ENCODE peak calls at places on chromosomes 5 and 9, in five cellular contexts. N is HCT116, J is K562, B is stomach, K is HepG2. W is an unnamed sample.

GRCh38 chr5:159902444-159903121 is 13.7 kb upstream of the ADRA1B start:
- DNase-seq in N (peak), J (no peak), B (no peak), K (no peak), W (no peak)

GRCh38 chr5:113367586-113367985 is 67.2 kb downstream of the TSSK1B start:
- DNase-seq in N (no peak), J (no peak), B (no peak), K (no peak), W (no peak)

GRCh38 chr9:3032898-3033297 is 189.0 kb upstream of the PUM3 start:
- DNase-seq in N (no peak), J (no peak), B (no peak), K (no peak), W (no peak)

GRCh38 chr5:33725846-33726245 is 165.9 kb downstream of the ADAMTS12 start:
- DNase-seq in N (no peak), J (no peak), B (no peak), K (no peak), W (no peak)

GRCh38 chr9:100505564-100506159 is 32.7 kb downstream of the TMEFF1 start:
- DNase-seq in N (peak), J (peak), B (peak), K (peak), W (peak)

GRCh38 chr9:38622083-38622674 is 1.8 kb upstream of the ANKRD18A start:
- DNase-seq in N (no peak), J (no peak), B (no peak), K (peak), W (peak)

GRCh38 chr5:95826949-95827595 is 4.5 kb upstream of the GLRX start:
- DNase-seq in N (no peak), J (no peak), B (peak), K (peak), W (no peak)

GRCh38 chr9:100756217-100756616 is 178.3 kb downstream of the CAVIN4 start:
- DNase-seq in N (no peak), J (no peak), B (no peak), K (no peak), W (no peak)

GRCh38 chr9:124270504-124271335 is 13.0 kb downstream of the NEK6 start:
- DNase-seq in N (no peak), J (no peak), B (peak), K (no peak), W (no peak)

GRCh38 chr9:77648458-77649108 is 461 bp upstream of the GNA14 start:
- DNase-seq in N (no peak), J (no peak), B (peak), K (no peak), W (peak)

GRCh38 chr9:38359689-38360385 is 32.7 kb upstream of the ALDH1B1 start:
- DNase-seq in N (no peak), J (no peak), B (no peak), K (no peak), W (no peak)

GRCh38 chr9:133342083-133342406 is 5.9 kb downstream of the MED22 start:
- DNase-seq in N (no peak), J (no peak), B (no peak), K (no peak), W (no peak)

GRCh38 chr5:138305797-138306196 is 25.8 kb downstream of the CDC25C start:
- DNase-seq in N (no peak), J (no peak), B (peak), K (peak), W (peak)

GRCh38 chr5:134578578-134579283 is 53.3 kb downstream of the JADE2 start:
- DNase-seq in N (no peak), J (no peak), B (no peak), K (no peak), W (peak)

GRCh38 chr9:136543830-136544548 is 1.9 kb downstream of the NOTCH1 start:
- DNase-seq in N (no peak), J (no peak), B (no peak), K (peak), W (peak)

GRCh38 chr9:15333376-15333881 is 26.4 kb upstream of the TTC39B start:
- DNase-seq in N (no peak), J (no peak), B (no peak), K (peak), W (no peak)

GRCh38 chr5:114097570-114097969 is 264.3 kb upstream of the KCNN2 start:
- DNase-seq in N (no peak), J (no peak), B (no peak), K (no peak), W (no peak)

GRCh38 chr5:14574891-14575496 is 6.6 kb upstream of the OTULINL start:
- DNase-seq in N (no peak), J (no peak), B (peak), K (no peak), W (no peak)

GRCh38 chr9:114285166-114285867 is 37.6 kb upstream of the ORM1 start:
- DNase-seq in N (no peak), J (peak), B (no peak), K (no peak), W (peak)

GRCh38 chr9:134959971-134960310 is 42.2 kb upstream of the FCN1 start:
- DNase-seq in N (no peak), J (no peak), B (no peak), K (no peak), W (peak)

GRCh38 chr9:133454943-133455673 is 4.7 kb upstream of the CACFD1 start:
- DNase-seq in N (no peak), J (no peak), B (no peak), K (no peak), W (peak)

DNA sequence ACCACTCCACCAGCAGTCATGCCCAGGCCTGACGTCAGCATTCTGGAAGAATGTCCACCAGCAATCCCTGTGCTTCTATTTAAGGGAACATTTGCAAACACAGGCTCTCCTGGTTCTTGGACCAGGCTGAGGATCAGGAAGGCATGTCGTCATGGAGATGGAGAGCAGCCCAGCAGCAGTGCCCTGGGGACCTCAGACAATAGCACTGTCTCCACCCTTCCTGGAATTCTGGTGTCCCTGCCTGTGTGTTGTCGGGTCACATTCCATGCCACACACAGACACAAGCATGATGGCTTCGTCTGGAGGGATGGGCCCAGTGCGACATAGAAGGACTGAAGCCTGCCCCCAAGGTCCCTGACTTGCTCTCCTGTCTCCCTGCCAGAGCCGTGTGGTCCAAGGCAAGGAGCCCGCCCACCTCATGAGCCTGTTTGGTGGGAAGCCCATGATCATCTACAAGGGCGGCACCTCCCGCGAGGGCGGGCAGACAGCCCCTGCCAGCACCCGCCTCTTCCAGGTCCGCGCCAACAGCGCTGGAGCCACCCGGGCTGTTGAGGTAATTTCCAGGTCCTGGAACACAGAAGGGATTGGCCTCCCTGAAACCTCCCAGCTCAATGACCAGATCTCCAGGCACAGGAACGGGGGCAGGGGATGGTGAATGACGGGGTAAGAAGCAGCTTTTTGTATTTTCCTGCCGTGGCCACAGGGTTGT is 43.8 kb downstream of the STOM start:
- DNase-seq in N (no peak), J (no peak), B (peak), K (no peak), W (peak)
- TF ChIP-seq POLR2AphosphoS5 in N (no peak), J (no peak), B (peak), K (no peak), W (peak)

DNA sequence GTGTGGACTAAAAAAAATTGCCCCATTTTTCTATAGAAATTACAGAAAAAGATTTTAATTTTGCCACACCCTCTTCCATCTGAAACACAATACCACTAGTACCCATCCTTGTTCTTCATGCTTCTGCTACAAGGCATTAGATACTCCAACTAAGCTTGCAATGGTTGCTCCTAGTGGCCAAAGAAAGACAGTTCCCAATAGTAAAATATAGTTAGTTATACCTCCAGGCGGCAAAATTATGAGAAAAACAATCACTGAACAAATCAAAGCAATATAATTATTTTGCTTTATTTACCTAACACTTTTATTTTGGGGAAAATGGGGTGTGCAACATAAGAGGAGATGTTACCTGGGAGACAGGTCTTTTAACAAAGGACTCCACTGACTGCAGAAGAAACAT is 101.2 kb downstream of the RAPGEF6 start:
- DNase-seq in N (no peak), J (no peak), B (no peak), K (no peak), W (no peak)
- TF ChIP-seq CTCF in N (peak), J (no peak), B (no peak), K (no peak), W (no peak)

GRCh38 chr5:61162010-61162831 is at the start of gene SMIM15:
- DNase-seq in N (peak), J (peak), B (peak), K (peak), W (peak)
- TF ChIP-seq POLR2A in N (peak), J (peak), B (no peak), K (peak), W (peak)

DNA sequence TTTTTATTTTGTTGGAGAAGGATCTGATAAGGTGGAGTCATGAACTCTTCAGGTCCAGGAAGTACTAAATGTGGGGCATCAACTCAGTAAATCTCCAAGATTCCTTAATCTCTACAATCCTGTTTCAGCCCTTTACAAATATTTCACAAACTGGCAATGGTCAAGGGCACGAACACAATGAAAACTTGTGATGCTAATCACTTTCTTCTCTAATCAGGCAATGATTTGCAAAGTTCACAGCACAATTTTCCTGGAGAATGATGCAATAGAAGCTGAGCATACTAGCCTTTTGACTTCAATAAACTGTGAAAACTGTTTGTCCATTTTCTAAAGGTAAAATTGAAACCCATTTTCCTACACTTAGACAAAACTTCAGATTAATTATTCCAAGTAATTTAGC is 16.9 kb downstream of the GDF9 start:
- DNase-seq in N (no peak), J (no peak), B (no peak), K (peak), W (no peak)
- TF ChIP-seq POLR2AphosphoS5 in N (no peak), J (no peak), B (no peak), K (no peak), W (no peak)

DNA sequence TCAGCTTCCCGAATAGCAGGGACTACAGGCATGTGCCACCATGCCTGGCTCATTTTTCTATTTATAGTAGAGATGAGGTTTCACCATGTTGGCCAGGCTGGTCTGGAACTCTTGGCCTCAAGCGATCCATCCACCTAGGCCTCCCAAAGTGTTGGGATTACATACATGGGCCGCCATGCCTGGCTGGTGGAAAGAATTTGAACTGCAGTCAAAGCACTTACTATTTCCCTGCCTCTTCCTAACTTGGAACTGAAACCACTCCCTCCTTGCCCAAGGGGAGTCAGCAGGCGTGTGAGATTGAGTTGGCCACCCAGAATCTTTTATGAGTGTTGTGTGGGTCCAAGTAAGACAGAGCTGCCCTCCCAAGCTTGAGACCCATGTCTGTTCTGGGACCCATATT is 86.1 kb upstream of the PTPN3 start:
- DNase-seq in N (no peak), J (no peak), B (no peak), K (no peak), W (no peak)
- TF ChIP-seq CTCF in N (peak), J (no peak), B (no peak), K (no peak), W (no peak)

GRCh38 chr9:129383415-129384088 is 205.5 kb upstream of the IER5L start:
- DNase-seq in N (no peak), J (no peak), B (peak), K (no peak), W (peak)
- TF ChIP-seq POLR2A in N (no peak), J (no peak), B (no peak), K (no peak), W (peak)

DNA sequence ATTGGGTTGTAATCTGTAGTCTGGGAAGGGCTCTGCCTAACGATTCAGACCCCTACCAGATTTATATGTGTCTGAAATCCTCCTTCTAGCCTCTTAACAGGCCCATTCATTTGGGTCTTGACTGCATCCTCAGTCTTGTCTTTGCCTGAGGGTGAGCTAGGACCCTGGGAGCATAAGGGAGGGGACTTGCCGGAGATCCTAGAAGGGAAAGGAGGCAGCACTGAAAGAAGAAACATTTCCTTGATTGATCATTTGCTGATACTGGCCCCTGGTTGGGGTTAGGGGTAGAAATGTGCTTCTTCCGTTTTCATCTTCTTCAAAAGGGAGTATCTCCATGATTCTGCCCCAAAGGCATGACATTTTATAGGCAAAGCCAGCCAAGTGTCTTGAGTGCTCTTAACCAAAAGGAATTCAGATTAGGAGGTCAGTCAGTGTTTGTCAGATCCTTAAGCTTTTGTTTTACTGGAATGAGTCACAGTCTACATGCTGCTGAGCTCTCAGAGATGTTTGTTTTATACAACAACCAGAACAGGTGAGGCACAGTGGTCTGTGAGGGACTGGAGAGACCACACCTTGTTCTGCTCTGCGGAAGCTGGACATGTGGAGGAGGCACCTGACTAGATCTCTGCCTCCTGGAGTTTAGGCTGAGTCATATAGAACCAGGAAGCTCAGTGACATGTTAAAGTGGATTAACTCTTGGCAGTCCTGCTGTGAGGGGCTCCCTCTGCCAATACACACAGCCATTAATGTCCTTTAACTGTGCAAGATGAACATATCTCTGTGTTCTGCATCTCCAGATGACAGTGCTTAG is 37.7 kb downstream of the PCDHAC2 start:
- DNase-seq in N (peak), J (no peak), B (peak), K (no peak), W (no peak)
- TF ChIP-seq POLR2AphosphoS5 in N (peak), J (no peak), B (peak), K (no peak), W (no peak)

GRCh38 chr9:69975681-69976080 is 68.0 kb upstream of the MAMDC2 start:
- DNase-seq in N (no peak), J (no peak), B (no peak), K (no peak), W (no peak)

GRCh38 chr9:69976165-69976564 is 67.5 kb upstream of the MAMDC2 start:
- DNase-seq in N (peak), J (no peak), B (no peak), K (no peak), W (no peak)

GRCh38 chr9:69970001-69970531 is 73.6 kb upstream of the MAMDC2 start:
- DNase-seq in N (no peak), J (no peak), B (no peak), K (no peak), W (no peak)

DNA sequence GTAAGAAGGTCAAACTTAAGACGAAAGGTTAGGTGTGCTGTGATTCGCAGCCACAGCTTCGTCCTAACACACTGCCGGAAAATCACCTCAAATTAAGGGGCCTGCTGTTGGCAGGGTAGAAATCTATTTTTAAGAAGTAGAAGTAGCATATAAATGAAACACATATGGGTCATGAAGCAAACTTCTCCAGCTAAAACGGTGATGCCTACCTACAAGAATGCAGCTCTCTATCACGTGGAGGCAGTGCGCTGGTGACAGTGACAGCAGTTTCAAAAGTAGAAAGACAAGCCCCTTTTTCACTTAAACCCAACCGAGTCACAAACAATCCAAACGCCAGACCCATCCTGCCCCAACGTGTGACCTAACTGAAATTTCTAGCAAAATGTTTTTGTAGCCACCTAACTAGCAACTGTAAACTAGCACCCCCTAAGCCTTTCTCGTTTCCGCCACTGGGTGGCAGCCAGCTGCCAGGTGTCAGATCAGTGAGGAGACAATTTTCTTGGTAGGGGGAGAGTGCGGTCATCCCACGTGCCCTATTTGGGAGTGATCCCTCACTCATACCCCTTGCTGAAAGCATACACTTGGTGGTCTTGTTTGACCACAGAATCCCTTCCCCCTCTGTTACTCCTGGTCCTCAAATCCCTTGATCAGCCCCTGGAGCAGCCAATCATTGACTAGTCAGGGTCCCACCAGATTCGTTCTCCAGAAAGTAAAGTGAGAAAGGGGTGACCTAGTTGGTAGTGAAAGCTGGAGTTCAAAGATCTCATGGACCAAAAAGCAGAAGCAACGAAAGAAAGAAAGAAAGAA is 71.8 kb upstream of the MAMDC2 start:
- DNase-seq in N (peak), J (peak), B (peak), K (peak), W (peak)
- TF ChIP-seq CTCF in N (peak), J (peak), B (peak), K (peak), W (peak)

DNA sequence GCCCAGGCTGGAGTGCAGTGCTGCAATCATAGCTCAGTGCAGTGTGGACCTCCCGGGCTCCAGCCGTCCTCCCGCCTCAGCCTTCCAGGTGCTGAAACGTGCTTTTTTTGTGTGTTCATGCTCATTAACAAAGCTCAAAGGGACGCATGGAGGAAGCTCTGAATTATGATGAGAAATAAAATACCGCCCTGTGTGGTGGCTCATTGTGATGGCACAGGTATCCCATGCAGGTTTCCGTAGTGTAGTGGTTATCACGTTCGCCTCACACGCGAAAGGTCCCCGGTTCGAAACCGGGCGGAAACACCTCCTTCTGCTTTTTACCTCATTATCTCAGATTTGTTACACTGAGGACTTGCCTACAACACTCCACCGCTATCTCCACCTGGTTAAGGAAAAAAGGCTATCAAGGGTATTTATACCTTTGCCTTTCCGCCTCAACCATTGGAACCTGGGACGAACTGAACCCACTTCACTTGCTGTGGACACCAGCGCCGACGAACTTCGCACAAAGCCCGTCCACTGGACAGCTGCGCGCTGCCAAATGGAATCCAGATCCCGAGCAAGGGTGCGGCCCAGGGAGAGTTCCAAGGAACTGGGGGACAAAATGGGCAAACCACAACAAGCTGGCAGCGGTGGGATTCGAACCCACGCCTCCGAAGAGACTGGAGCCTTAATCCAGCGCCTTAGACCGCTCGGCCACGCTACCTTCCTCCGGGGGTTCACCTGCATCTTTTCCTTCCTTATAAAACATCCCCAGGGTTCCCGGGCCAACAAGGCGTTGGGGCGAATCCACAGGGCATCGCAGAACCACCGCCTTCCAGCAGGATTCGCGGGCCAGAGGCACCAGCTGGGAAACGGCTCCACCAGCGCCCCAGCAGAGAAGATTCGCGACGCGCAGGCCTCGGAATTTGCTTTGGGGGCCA is 26.3 kb downstream of the OR2V2 start:
- DNase-seq in N (peak), J (peak), B (no peak), K (peak), W (no peak)
- TF ChIP-seq POLR2A in N (peak), J (peak), B (no peak), K (no peak), W (no peak)

W was measured in spleen.